ENCODE peak calls at places on chromosomes 4 and X, in eight cellular contexts. K, W, E, F, D, Q, B and C are unnamed samples.

GRCh38 chrX:134948333-134949241 is 42.2 kb upstream of the SMIM10 start:
- DNase-seq in E (no peak), K (peak; percentile 94), W (peak; percentile 52), B (peak; percentile 41), D (peak; percentile 48), Q (no peak), F (no peak), C (peak; percentile 75)

GRCh38 chr4:47528651-47529050 is 43.6 kb downstream of the ATP10D start:
- DNase-seq in K (peak; percentile 32), F (no peak), B (no peak), W (no peak), D (no peak), Q (no peak), E (no peak), C (no peak)

GRCh38 chrX:72306851-72307645 is 1.3 kb upstream of the CITED1 start:
- DNase-seq in W (peak; percentile 48), F (no peak), B (peak; percentile 67), Q (peak; percentile 67), K (peak; percentile 64), E (peak; percentile 79), D (peak; percentile 64), C (peak; percentile 71)

GRCh38 chrX:71067079-71067478 is 1.1 kb downstream of the SNX12 start:
- DNase-seq in B (no peak), F (no peak), E (no peak), K (no peak), Q (no peak), W (peak; percentile 7), D (no peak), C (no peak)

GRCh38 chr4:8461086-8461485 is 20.5 kb downstream of the TRMT44 start:
- DNase-seq in B (no peak), W (no peak), Q (no peak), K (no peak), E (no peak), D (no peak), F (no peak), C (no peak)

GRCh38 chr4:8305851-8306361 is 36.4 kb downstream of the HTRA3 start:
- DNase-seq in Q (no peak), D (no peak), W (no peak), F (no peak), B (no peak), E (no peak), K (no peak), C (no peak)

GRCh38 chrX:141220342-141221008 is 21.8 kb downstream of the SPANXC start:
- DNase-seq in E (no peak), F (no peak), W (peak; percentile 6), B (peak; percentile 36), Q (no peak), D (peak; percentile 69), K (peak; percentile 65), C (peak; percentile 92)

GRCh38 chrX:22037911-22038537 is 5.9 kb downstream of the PHEX start:
- DNase-seq in B (no peak), W (no peak), F (no peak), Q (no peak), D (no peak), E (no peak), K (no peak), C (no peak)

GRCh38 chr4:7662507-7662846 is 227.7 kb upstream of the PSAPL1 start:
- DNase-seq in D (no peak), W (no peak), Q (no peak), E (no peak), K (no peak), B (no peak), F (no peak), C (no peak)

GRCh38 chrX:129534816-129535578 is 5.1 kb upstream of the OCRL start:
- DNase-seq in Q (no peak), W (no peak), F (no peak), K (no peak), E (no peak), D (no peak), B (no peak), C (peak; percentile 54)

GRCh38 chrX:10190367-10190766 is 33.6 kb downstream of the CLCN4 start:
- DNase-seq in D (peak; percentile 58), Q (peak; percentile 50), E (peak; percentile 60), B (peak; percentile 68), W (peak; percentile 61), K (peak; percentile 84), F (peak; percentile 54), C (peak; percentile 77)

GRCh38 chr4:36249605-36250004 is 5.3 kb upstream of the ARAP2 start:
- DNase-seq in F (no peak), W (no peak), Q (no peak), E (no peak), B (no peak), K (no peak), D (no peak), C (no peak)

GRCh38 chrX:26927419-26927818 is 535.7 kb downstream of the PPP4R3C start:
- DNase-seq in F (no peak), E (no peak), D (no peak), K (no peak), Q (no peak), W (no peak), B (no peak), C (no peak)

GRCh38 chr4:102535398-102536082 is 34.4 kb downstream of the NFKB1 start:
- DNase-seq in F (no peak), D (no peak), K (peak; percentile 67), E (no peak), Q (no peak), B (no peak), W (no peak), C (peak; percentile 60)

GRCh38 chrX:8183281-8183680 is 12.2 kb upstream of the VCX2 start:
- DNase-seq in W (no peak), Q (no peak), B (no peak), E (no peak), K (no peak), F (no peak), D (no peak), C (no peak)

GRCh38 chr4:177051473-177052060 is 258.1 kb upstream of the NEIL3 start:
- DNase-seq in E (peak; percentile 80), W (peak; percentile 56), K (peak; percentile 30), Q (peak; percentile 69), B (peak; percentile 3), F (peak; percentile 51), D (peak; percentile 40), C (peak; percentile 63)

GRCh38 chrX:46588263-46588662 is 14.7 kb downstream of the CHST7 start:
- DNase-seq in W (no peak), D (peak; percentile 79), K (peak; percentile 59), B (no peak), Q (no peak), E (no peak), F (peak; percentile 45), C (peak; percentile 22)

GRCh38 chrX:154729439-154729838 is 21.4 kb downstream of the GAB3 start:
- DNase-seq in B (no peak), E (no peak), D (no peak), W (no peak), Q (no peak), F (no peak), K (no peak), C (no peak)
- H3K4me2 ChIP-seq in B (no peak overlapping the region), E (no peak overlapping the region), D (peak overlapping the region; percentile 48), W (no peak overlapping the region), Q (no peak overlapping the region), F (no peak overlapping the region), K (no peak overlapping the region), C (no peak overlapping the region)

GRCh38 chrX:41373989-41374606 is 40.1 kb downstream of the DDX3X start:
- DNase-seq in Q (no peak), E (no peak), F (no peak), K (no peak), W (no peak), B (no peak), D (no peak), C (no peak)
- H3K4me2 ChIP-seq in Q (no peak overlapping the region), E (no peak overlapping the region), F (no peak overlapping the region), K (no peak overlapping the region), W (no peak overlapping the region), B (no peak overlapping the region), D (no peak overlapping the region), C (no peak overlapping the region)

GRCh38 chr4:125681240-125681639 is 366.5 kb downstream of the FAT4 start:
- DNase-seq in B (no peak), K (peak; percentile 46), Q (no peak), D (no peak), W (no peak), F (no peak), E (no peak), C (no peak)

GRCh38 chr4:125677665-125678307 is 363.0 kb downstream of the FAT4 start:
- DNase-seq in B (no peak), E (no peak), Q (no peak), K (peak; percentile 3), D (peak; percentile 6), F (no peak), W (no peak), C (no peak)

GRCh38 chr4:125679989-125680388 is 365.2 kb downstream of the FAT4 start:
- DNase-seq in E (no peak), D (no peak), W (no peak), F (no peak), Q (no peak), B (no peak), K (no peak), C (no peak)

GRCh38 chr4:125676156-125676555 is 361.4 kb downstream of the FAT4 start:
- DNase-seq in D (no peak), B (no peak), W (no peak), Q (no peak), E (no peak), K (no peak), F (no peak), C (no peak)

DNA sequence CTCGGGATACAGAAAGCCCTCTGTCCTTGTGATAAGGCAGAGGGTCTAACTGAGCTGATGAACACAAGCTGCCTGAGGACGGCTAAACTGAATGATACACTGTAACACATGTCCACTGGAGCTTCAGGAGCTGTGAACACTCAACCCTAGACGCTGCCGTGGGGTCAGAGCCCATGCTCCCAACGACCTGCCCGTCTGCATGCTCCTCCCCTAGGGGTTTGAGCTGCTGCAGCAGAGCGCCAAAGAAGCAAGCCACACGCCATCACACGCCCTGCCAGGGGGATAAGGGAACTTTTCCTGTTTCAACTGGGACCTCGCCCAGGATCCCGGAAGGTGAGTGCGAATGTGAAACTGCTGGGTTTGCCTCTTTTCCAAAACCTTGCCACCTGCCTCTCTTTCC is 361.8 kb downstream of the FAT4 start:
- DNase-seq in Q (no peak), W (no peak), F (no peak), B (no peak), D (no peak), E (no peak), K (no peak), C (no peak)
- H3K4me2 ChIP-seq in Q (no peak overlapping the region), W (no peak overlapping the region), F (no peak overlapping the region), B (no peak overlapping the region), D (no peak overlapping the region), E (no peak overlapping the region), K (no peak overlapping the region), C (no peak overlapping the region)

GRCh38 chr4:168522829-168523228 is 26.0 kb downstream of the PALLD start:
- DNase-seq in D (no peak), B (no peak), F (no peak), K (peak; percentile 63), Q (no peak), W (no peak), E (no peak), C (no peak)

GRCh38 chr4:168521736-168522135 is 24.9 kb downstream of the PALLD start:
- DNase-seq in D (no peak), K (no peak), E (no peak), W (no peak), F (no peak), Q (no peak), B (no peak), C (no peak)

GRCh38 chr4:168524006-168524405 is 27.2 kb downstream of the PALLD start:
- DNase-seq in Q (no peak), K (peak; percentile 92), B (no peak), D (peak; percentile 46), F (no peak), W (no peak), E (no peak), C (peak; percentile 73)

GRCh38 chr4:168524897-168525296 is 28.0 kb downstream of the PALLD start:
- DNase-seq in E (no peak), W (no peak), D (no peak), B (no peak), F (no peak), Q (no peak), K (no peak), C (no peak)

GRCh38 chr4:168522371-168522770 is 25.5 kb downstream of the PALLD start:
- DNase-seq in K (no peak), D (no peak), B (no peak), Q (no peak), W (no peak), E (no peak), F (no peak), C (no peak)
- H3K4me2 ChIP-seq in K (no peak overlapping the region), D (no peak overlapping the region), B (peak overlapping the region; percentile 43), Q (no peak overlapping the region), W (no peak overlapping the region), E (no peak overlapping the region), F (no peak overlapping the region), C (no peak overlapping the region)